ENCODE peak calls at places on chromosomes 16 and 17, in six cellular contexts. One of them, this sample, is unnamed. For H3K9me3, the result is how much of the 10 kb centered on the place peaks cover.

GRCh38 chr17:29844339-29845048 is 85.5 kb downstream of the SSH2 start:
- DNase-seq in right lobe of liver: no peak
- DNase-seq in esophagus muscularis mucosa: no peak
- DNase-seq in fibroblast of lung: peak
- DNase-seq in OCI-LY7: no peak
- DNase-seq in uterus: no peak
- DNase-seq in this sample: no peak

GRCh38 chr16:79882292-79882995 is 281.9 kb upstream of the MAF start:
- DNase-seq in right lobe of liver: no peak
- DNase-seq in esophagus muscularis mucosa: no peak
- DNase-seq in fibroblast of lung: no peak
- DNase-seq in OCI-LY7: no peak
- DNase-seq in uterus: no peak
- DNase-seq in this sample: no peak

GRCh38 chr17:57422574-57423164 is 166.3 kb downstream of the MSI2 start:
- DNase-seq in right lobe of liver: no peak
- DNase-seq in esophagus muscularis mucosa: no peak
- DNase-seq in fibroblast of lung: peak
- DNase-seq in OCI-LY7: no peak
- DNase-seq in uterus: no peak
- DNase-seq in this sample: no peak

GRCh38 chr16:85528528-85529387 is 84.4 kb upstream of the GSE1 start:
- DNase-seq in right lobe of liver: no peak
- DNase-seq in esophagus muscularis mucosa: no peak
- DNase-seq in fibroblast of lung: no peak
- DNase-seq in OCI-LY7: peak
- DNase-seq in uterus: no peak
- DNase-seq in this sample: no peak

GRCh38 chr17:5282639-5283217 is 644 bp downstream of the RABEP1 start:
- DNase-seq in right lobe of liver: peak
- DNase-seq in esophagus muscularis mucosa: no peak
- DNase-seq in fibroblast of lung: peak
- DNase-seq in OCI-LY7: peak
- DNase-seq in uterus: peak
- DNase-seq in this sample: peak

GRCh38 chr17:40063034-40063765 is 435 bp downstream of the THRA start:
- DNase-seq in right lobe of liver: peak
- DNase-seq in esophagus muscularis mucosa: peak
- DNase-seq in fibroblast of lung: no peak
- DNase-seq in OCI-LY7: peak
- DNase-seq in uterus: peak
- DNase-seq in this sample: peak

GRCh38 chr16:49463529-49463928 is 89.9 kb downstream of the C16orf78 start:
- DNase-seq in right lobe of liver: no peak
- DNase-seq in esophagus muscularis mucosa: peak
- DNase-seq in fibroblast of lung: no peak
- DNase-seq in OCI-LY7: peak
- DNase-seq in uterus: no peak
- DNase-seq in this sample: no peak

GRCh38 chr16:79899316-79900110 is 299.0 kb upstream of the MAF start:
- DNase-seq in right lobe of liver: no peak
- DNase-seq in esophagus muscularis mucosa: no peak
- DNase-seq in fibroblast of lung: no peak
- DNase-seq in OCI-LY7: no peak
- DNase-seq in uterus: no peak
- DNase-seq in this sample: no peak

GRCh38 chr16:83137326-83137770 is 510.6 kb downstream of the CDH13 start:
- DNase-seq in right lobe of liver: no peak
- DNase-seq in esophagus muscularis mucosa: no peak
- DNase-seq in fibroblast of lung: peak
- DNase-seq in OCI-LY7: peak
- DNase-seq in uterus: peak
- DNase-seq in this sample: no peak

GRCh38 chr16:71358464-71359031 is at the start of gene CALB2:
- DNase-seq in right lobe of liver: peak
- DNase-seq in esophagus muscularis mucosa: no peak
- DNase-seq in fibroblast of lung: peak
- DNase-seq in OCI-LY7: peak
- DNase-seq in uterus: peak
- DNase-seq in this sample: peak

GRCh38 chr17:76831316-76831715 is 36.9 kb upstream of the MGAT5B start:
- DNase-seq in right lobe of liver: no peak
- DNase-seq in esophagus muscularis mucosa: no peak
- DNase-seq in fibroblast of lung: no peak
- DNase-seq in OCI-LY7: no peak
- DNase-seq in uterus: no peak
- DNase-seq in this sample: no peak

GRCh38 chr17:39244600-39245570 is 19.1 kb upstream of the STAC2 start:
- DNase-seq in right lobe of liver: peak
- DNase-seq in esophagus muscularis mucosa: peak
- DNase-seq in fibroblast of lung: peak
- DNase-seq in OCI-LY7: peak
- DNase-seq in uterus: peak
- DNase-seq in this sample: peak

DNA sequence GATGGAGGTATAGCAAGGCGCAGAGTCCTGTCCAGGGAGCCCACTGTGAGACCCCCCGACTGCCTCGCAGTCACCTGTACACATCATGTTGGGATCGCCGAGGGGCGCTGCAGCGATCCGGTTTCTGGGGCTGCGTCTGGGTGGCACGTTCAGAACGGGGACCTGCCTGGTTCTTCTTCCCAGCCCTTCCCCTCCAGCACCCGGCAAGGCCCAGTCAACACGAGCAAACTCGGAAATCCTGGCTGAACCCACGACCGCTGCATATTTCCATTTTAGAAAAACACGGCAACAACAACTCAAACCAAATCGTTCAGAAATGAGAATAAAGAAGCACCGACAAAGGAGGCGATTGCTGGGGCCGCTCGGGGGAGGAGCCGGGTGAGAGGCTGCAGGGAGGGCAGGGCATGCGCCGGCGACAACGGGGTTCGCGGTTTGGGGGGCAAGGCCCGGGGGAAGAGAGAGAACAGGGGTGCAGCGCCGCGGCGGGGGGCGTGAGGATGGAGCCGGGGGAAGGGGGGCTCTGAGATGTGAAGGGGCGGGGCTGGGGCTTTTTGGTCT is 597 bp downstream of the HSDL1 start:
- DNase-seq in right lobe of liver: peak
- DNase-seq in esophagus muscularis mucosa: no peak
- DNase-seq in fibroblast of lung: no peak
- DNase-seq in OCI-LY7: peak
- DNase-seq in uterus: no peak
- DNase-seq in this sample: peak
- TF ChIP-seq CTCF in right lobe of liver: no peak
- TF ChIP-seq CTCF in esophagus muscularis mucosa: peak
- TF ChIP-seq CTCF in fibroblast of lung: no peak
- TF ChIP-seq CTCF in OCI-LY7: peak
- TF ChIP-seq CTCF in uterus: no peak
- TF ChIP-seq CTCF in this sample: no peak

DNA sequence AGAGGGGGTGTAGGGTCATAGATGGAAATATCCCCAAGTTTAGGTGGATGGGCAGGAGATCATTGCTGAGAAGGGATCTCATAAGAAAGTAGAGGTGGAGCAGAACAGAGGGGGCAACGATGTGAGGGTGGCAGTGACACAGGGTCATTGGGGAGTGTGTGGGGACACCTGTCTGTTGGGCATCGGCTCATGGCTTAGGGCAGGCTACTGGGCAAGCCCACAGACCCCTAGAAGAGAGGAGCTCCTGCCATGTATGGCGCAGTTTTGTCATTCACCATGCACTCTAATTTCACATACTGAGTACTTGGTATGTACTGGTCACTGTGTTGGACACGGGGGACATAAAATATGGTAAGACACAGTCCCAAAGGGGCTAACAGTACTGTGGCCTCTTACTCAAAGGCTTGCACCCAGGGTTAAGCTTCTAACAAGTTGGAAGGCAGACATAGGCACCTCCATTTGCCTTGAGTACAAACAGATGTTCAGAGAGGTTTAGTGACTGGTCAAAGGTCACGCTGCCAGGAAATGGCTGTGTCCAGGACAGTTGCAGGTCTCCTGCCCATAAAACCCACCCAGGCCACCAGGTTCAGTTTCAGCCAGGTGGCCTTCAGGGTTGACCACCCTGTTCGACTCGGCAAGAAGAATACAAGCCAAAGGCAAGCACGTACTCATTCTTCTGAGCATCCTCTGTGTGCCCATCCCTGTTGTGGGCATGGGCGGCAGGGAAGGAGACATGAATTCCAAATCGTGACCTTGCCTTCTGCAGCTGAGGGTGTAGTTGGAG is 580.2 kb downstream of the KCNJ18 start:
- DNase-seq in right lobe of liver: peak
- DNase-seq in esophagus muscularis mucosa: no peak
- DNase-seq in fibroblast of lung: no peak
- DNase-seq in OCI-LY7: no peak
- DNase-seq in uterus: no peak
- DNase-seq in this sample: peak
- H3K9me3 ChIP-seq in right lobe of liver: under half
- H3K9me3 ChIP-seq in esophagus muscularis mucosa: under half
- H3K9me3 ChIP-seq in fibroblast of lung: under half
- H3K9me3 ChIP-seq in OCI-LY7: under half
- H3K9me3 ChIP-seq in uterus: under half
- H3K9me3 ChIP-seq in this sample: under half

GRCh38 chr16:19523559-19524355 is at the start of gene CCP110:
- DNase-seq in right lobe of liver: peak
- DNase-seq in esophagus muscularis mucosa: peak
- DNase-seq in fibroblast of lung: peak
- DNase-seq in OCI-LY7: peak
- DNase-seq in uterus: peak
- DNase-seq in this sample: peak

GRCh38 chr16:19522369-19523159 is 666 bp upstream of the GDE1 start:
- DNase-seq in right lobe of liver: no peak
- DNase-seq in esophagus muscularis mucosa: no peak
- DNase-seq in fibroblast of lung: no peak
- DNase-seq in OCI-LY7: peak
- DNase-seq in uterus: no peak
- DNase-seq in this sample: no peak

GRCh38 chr16:19520861-19521331 is 1.0 kb downstream of the GDE1 start:
- DNase-seq in right lobe of liver: no peak
- DNase-seq in esophagus muscularis mucosa: no peak
- DNase-seq in fibroblast of lung: peak
- DNase-seq in OCI-LY7: peak
- DNase-seq in uterus: no peak
- DNase-seq in this sample: no peak

GRCh38 chr16:19523184-19523558 is 571 bp upstream of the CCP110 start:
- DNase-seq in right lobe of liver: no peak
- DNase-seq in esophagus muscularis mucosa: no peak
- DNase-seq in fibroblast of lung: no peak
- DNase-seq in OCI-LY7: no peak
- DNase-seq in uterus: peak
- DNase-seq in this sample: no peak

DNA sequence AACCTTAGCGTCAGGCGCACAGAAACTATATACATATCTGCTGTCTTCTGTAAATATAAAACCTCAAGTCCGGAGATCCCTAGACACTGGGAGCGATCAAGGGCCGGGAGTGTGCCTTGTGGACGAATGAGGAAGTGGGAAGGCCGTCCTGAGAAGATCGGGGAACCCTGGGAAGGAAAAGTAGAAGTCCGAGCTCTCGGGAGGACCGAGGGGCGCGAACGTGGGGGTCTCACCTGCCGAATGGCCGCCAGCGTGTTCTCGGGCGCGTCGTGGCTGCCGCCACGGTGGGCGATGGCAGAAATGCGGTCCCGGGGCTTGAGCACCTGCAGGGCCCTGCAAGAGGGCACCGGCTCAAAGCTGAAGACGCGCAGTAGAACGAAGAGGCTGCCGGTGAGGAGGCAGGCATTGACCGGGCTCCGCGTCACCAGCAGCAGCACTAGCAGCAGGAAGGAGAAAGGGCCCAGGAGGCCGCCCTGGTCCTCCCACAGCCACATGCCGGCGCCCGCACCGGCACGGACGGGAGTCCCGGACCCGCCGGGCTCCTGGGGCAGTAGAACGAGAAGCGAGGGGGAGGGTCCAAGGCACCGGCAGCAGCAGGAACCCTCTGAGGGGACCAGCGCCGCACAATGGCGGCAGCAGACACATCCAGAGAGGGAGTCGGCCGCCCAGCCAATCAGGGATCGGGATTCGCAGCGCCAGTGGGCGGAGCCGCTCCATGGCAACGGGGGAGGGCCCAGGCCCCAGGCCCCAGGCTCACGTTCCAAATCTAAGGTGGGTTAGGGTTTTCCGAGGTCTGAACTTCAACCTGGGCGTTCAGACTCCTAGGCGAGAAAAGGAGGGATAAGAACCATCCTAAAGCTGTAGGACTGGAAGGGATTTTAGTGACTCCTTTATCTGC is at the start of gene GDE1:
- DNase-seq in right lobe of liver: peak
- DNase-seq in esophagus muscularis mucosa: peak
- DNase-seq in fibroblast of lung: peak
- DNase-seq in OCI-LY7: peak
- DNase-seq in uterus: peak
- DNase-seq in this sample: peak
- TF ChIP-seq CTCF in right lobe of liver: peak
- TF ChIP-seq CTCF in esophagus muscularis mucosa: peak
- TF ChIP-seq CTCF in fibroblast of lung: peak
- TF ChIP-seq CTCF in OCI-LY7: peak
- TF ChIP-seq CTCF in uterus: peak
- TF ChIP-seq CTCF in this sample: peak

DNA sequence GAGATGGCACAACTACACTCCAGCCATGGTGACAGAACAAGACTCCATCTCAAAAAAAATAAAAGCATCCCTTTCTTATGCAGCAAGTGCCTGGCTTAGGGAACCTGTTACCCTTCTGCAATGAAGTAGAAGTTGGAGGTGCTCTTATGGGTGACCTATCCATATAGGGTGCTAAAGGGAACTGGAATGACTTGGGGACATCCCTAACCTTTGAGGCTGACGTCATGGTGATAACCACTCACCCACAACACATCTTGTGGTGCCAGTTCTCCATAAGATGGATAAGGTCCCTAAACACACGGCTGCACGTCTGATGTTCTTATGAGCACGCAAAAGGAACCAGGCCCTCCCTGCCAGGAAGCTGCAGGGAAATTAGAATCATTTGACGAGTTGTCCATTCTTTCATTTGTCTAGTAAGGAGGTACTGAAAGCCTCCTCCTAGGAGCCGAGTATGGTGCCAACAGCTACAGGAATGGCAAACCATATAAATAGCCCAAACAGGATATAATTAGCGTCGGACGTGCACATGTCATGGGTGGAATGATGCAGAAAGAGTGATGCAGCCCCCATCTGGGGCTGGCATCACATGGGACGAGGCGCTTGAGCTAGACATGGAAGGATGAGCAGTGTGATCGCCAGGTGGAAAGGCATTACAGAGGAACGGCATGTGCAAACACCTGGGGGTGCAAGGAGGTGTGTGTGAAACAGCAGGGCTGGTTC is 52.5 kb downstream of the ARHGAP27 start:
- DNase-seq in right lobe of liver: peak
- DNase-seq in esophagus muscularis mucosa: no peak
- DNase-seq in fibroblast of lung: no peak
- DNase-seq in OCI-LY7: no peak
- DNase-seq in uterus: no peak
- DNase-seq in this sample: no peak
- H3K9me3 ChIP-seq in right lobe of liver: under half
- H3K9me3 ChIP-seq in esophagus muscularis mucosa: under half
- H3K9me3 ChIP-seq in fibroblast of lung: under half
- H3K9me3 ChIP-seq in OCI-LY7: under half
- H3K9me3 ChIP-seq in uterus: under half
- H3K9me3 ChIP-seq in this sample: under half